ENCODE peak calls at places on chromosomes 5 and 9, in four cellular contexts. O is stimulated activated CD4-positive, alpha-beta T cell treated with anti-CD3 and anti-CD28 coated beads, Interleukin-4, amount 100 ng/mL, for 1 hour; R is stimulated activated CD8-positive, alpha-beta memory T cell treated with anti-CD3 and anti-CD28 coated beads, Interleukin-4, amount 100 ng/mL, for 24 hours; W is progenitor cell of endocrine pancreas. L is an unnamed sample.

GRCh38 chr9:94445846-94446245 is 109.0 kb upstream of the PCAT7 start:
- DNase-seq in R (no peak), W (no peak), O (no peak), L (no peak)

GRCh38 chr5:75052461-75053285 is at the start of gene GCNT4:
- DNase-seq in O (peak; percentile 56), W (peak; percentile 36), R (peak; percentile 20), L (peak; percentile 23)

GRCh38 chr5:113510836-113511451 is 2.5 kb upstream of the YTHDC2 start:
- DNase-seq in R (no peak), O (no peak), W (no peak), L (no peak)

GRCh38 chr9:106864533-106865143 is 1.7 kb downstream of the ZNF462 start:
- DNase-seq in R (no peak), O (no peak), W (no peak), L (no peak)

GRCh38 chr9:38066907-38067610 is 2.0 kb downstream of the SHB start:
- DNase-seq in R (no peak), W (no peak), O (peak; percentile 19), L (no peak)

GRCh38 chr5:138631204-138631928 is 56.2 kb upstream of the HSPA9 start:
- DNase-seq in W (no peak), R (no peak), O (no peak), L (no peak)

GRCh38 chr9:131862261-131862660 is 122.4 kb upstream of the RAPGEF1 start:
- DNase-seq in W (no peak), O (no peak), R (no peak), L (no peak)

GRCh38 chr9:77901038-77901437 is 130.6 kb downstream of the GNAQ start:
- DNase-seq in W (no peak), R (no peak), O (no peak), L (no peak)

GRCh38 chr9:97396256-97396655 is 15.6 kb upstream of the TDRD7 start:
- DNase-seq in R (no peak), W (no peak), O (no peak), L (no peak)

GRCh38 chr5:76401801-76402250 is 1.3 kb upstream of the IQGAP2 start:
- DNase-seq in R (no peak), O (peak; percentile 14), W (no peak), L (peak; percentile 13)

GRCh38 chr5:135432113-135432512 is 15.0 kb downstream of the DCANP1 start:
- DNase-seq in R (no peak), O (no peak), W (no peak), L (no peak)

GRCh38 chr9:123217148-123217585 is 51.2 kb downstream of the STRBP start:
- DNase-seq in W (no peak), R (no peak), O (no peak), L (no peak)

GRCh38 chr9:36842560-36843530 is 191.2 kb downstream of the PAX5 start:
- DNase-seq in R (no peak), O (no peak), W (no peak), L (no peak)

GRCh38 chr5:134524826-134525686 is at the start of gene JADE2:
- DNase-seq in O (peak; percentile 72), W (peak; percentile 19), R (peak; percentile 56), L (peak; percentile 74)

GRCh38 chr5:142517840-142518239 is 168.1 kb downstream of the FGF1 start:
- DNase-seq in O (no peak), W (no peak), R (no peak), L (no peak)

GRCh38 chr5:32779754-32780415 is 68.8 kb downstream of the NPR3 start:
- DNase-seq in W (no peak), O (no peak), R (no peak), L (no peak)

GRCh38 chr5:109196486-109196885 is 213.3 kb downstream of the PJA2 start:
- DNase-seq in W (no peak), O (no peak), R (no peak), L (no peak)

GRCh38 chr9:38699337-38699736 is 20.6 kb downstream of the FAM240B start:
- DNase-seq in W (no peak), O (no peak), R (no peak), L (no peak)

GRCh38 chr5:178373711-178374110 is 141.1 kb upstream of the PHYKPL start:
- DNase-seq in R (no peak), O (no peak), W (no peak), L (no peak)

GRCh38 chr9:132670816-132671371 is 630 bp downstream of the GTF3C4 start:
- DNase-seq in R (peak; percentile 28), O (peak; percentile 41), W (peak; percentile 29), L (peak; percentile 63)

GRCh38 chr5:125583291-125583690 is 836.9 kb upstream of the ZNF608 start:
- DNase-seq in W (no peak), R (no peak), O (no peak), L (no peak)

GRCh38 chr9:94799578-94800264 is 73.2 kb downstream of the AOPEP start:
- DNase-seq in O (no peak), W (no peak), R (no peak), L (no peak)

GRCh38 chr9:131323629-131324028 is 34.1 kb downstream of the PLPP7 start:
- DNase-seq in O (no peak), W (no peak), R (no peak), L (no peak)

GRCh38 chr9:74245871-74246552 is 251.1 kb upstream of the RORB start:
- DNase-seq in W (no peak), O (no peak), R (no peak), L (no peak)

GRCh38 chr5:76542887-76543690 is 80.1 kb downstream of the F2RL2 start:
- DNase-seq in R (peak; percentile 26), W (no peak), O (peak; percentile 49), L (peak; percentile 54)

GRCh38 chr5:144549580-144549979 is 378.9 kb downstream of the KCTD16 start:
- DNase-seq in W (no peak), R (no peak), O (no peak), L (no peak)

GRCh38 chr5:3197237-3197636 is 398.4 kb upstream of the IRX1 start:
- DNase-seq in O (no peak), W (no peak), R (no peak), L (no peak)

GRCh38 chr9:105251733-105252404 is 7.4 kb downstream of the SLC44A1 start:
- DNase-seq in O (no peak), W (no peak), R (no peak), L (no peak)

GRCh38 chr5:39598641-39599248 is 174.0 kb upstream of the DAB2 start:
- DNase-seq in R (no peak), O (no peak), W (no peak), L (no peak)

GRCh38 chr5:1564824-1565736 is 41.3 kb upstream of the LPCAT1 start:
- DNase-seq in O (no peak), W (no peak), R (no peak), L (no peak)

GRCh38 chr9:8845376-8845775 is 1045.8 kb upstream of the DMAC1 start:
- DNase-seq in W (no peak), O (no peak), R (no peak), L (no peak)

GRCh38 chr9:134399435-134400056 is 73.3 kb downstream of the RXRA start:
- DNase-seq in O (no peak), R (no peak), W (no peak), L (no peak)

GRCh38 chr5:146369691-146370090 is 31.1 kb downstream of the POU4F3 start:
- DNase-seq in R (no peak), W (no peak), O (no peak), L (no peak)

GRCh38 chr5:110956913-110957813 is 114.3 kb upstream of the TSLP start:
- DNase-seq in R (no peak), O (no peak), W (no peak), L (no peak)

GRCh38 chr5:172795401-172795977 is 24.5 kb upstream of the DUSP1 start:
- DNase-seq in O (no peak), R (no peak), W (no peak), L (no peak)

GRCh38 chr5:38905516-38905915 is 59.7 kb downstream of the OSMR start:
- DNase-seq in W (no peak), O (no peak), R (no peak), L (no peak)

GRCh38 chr5:79236364-79236969 is 536 bp downstream of the JMY start:
- DNase-seq in O (peak; percentile 36), W (peak; percentile 43), R (no peak), L (no peak)